ENCODE peak calls at places on chromosome 16, in ten cellular contexts. X is HEK293T; A is GM12891; K is brain microvascular endothelial cell; O is activated CD4-positive, CD25-positive, alpha-beta regulatory T cell; Q is suprapubic skin; F is H7; Y is stimulated activated CD4-positive, alpha-beta T cell treated with anti-CD3 and anti-CD28 coated beads, TNF-alpha, amount 100 ng/mL, for 1 hour; N is naive thymus-derived CD8-positive, alpha-beta T cell; Z is GM03348. M is an unnamed sample.

GRCh38 chr16:53085539-53086450 is 31.0 kb downstream of the CHD9 start:
- DNase-seq in K (no peak), N (no peak), F (no peak), A (no peak), X (no peak), Q (no peak), Z (peak), O (no peak), Y (no peak), M (no peak)

GRCh38 chr16:4347765-4348509 is 3.2 kb downstream of the PAM16 start:
- DNase-seq in O (no peak), Q (no peak), N (no peak), A (no peak), Y (no peak), X (no peak), Z (no peak), F (no peak), K (no peak), M (no peak)

GRCh38 chr16:88731699-88732098 is 25.4 kb downstream of the CTU2 start:
- DNase-seq in Y (no peak), O (peak), K (no peak), A (no peak), N (no peak), Z (peak), F (peak), X (peak), Q (no peak), M (no peak)

GRCh38 chr16:27436921-27437650 is 35.1 kb downstream of the IL21R start:
- DNase-seq in Y (no peak), Z (no peak), F (no peak), O (no peak), K (no peak), Q (peak), A (no peak), X (no peak), N (no peak), M (peak)

GRCh38 chr16:75742424-75743047 is 16.2 kb upstream of the CPHXL start:
- DNase-seq in Q (no peak), F (no peak), Y (no peak), K (no peak), A (no peak), X (no peak), N (no peak), Z (no peak), O (no peak), M (no peak)

GRCh38 chr16:81601601-81602251 is 157.1 kb downstream of the CMIP start:
- DNase-seq in Y (no peak), F (no peak), A (no peak), Z (no peak), N (no peak), O (no peak), K (no peak), X (no peak), Q (no peak), M (no peak)

GRCh38 chr16:19912445-19913305 is 28.0 kb upstream of the GPRC5B start:
- DNase-seq in O (no peak), Y (no peak), X (no peak), Q (no peak), Z (no peak), A (no peak), F (no peak), K (peak), N (no peak), M (no peak)

GRCh38 chr16:79169239-79169638 is 431.3 kb downstream of the MAF start:
- DNase-seq in X (no peak), Z (no peak), K (peak), F (peak), A (no peak), N (no peak), O (no peak), Y (no peak), Q (no peak), M (no peak)

GRCh38 chr16:83932955-83933673 is 19.9 kb upstream of the OSGIN1 start:
- DNase-seq in K (no peak), Y (no peak), O (no peak), N (no peak), Q (no peak), X (no peak), F (no peak), A (no peak), Z (no peak), M (no peak)

M was measured in mesenteric fat pad.